ENCODE peak calls at places on chromosomes 6 and 20, in nine cellular contexts. Q is psoas muscle, V is NB4, K is cardiac fibroblast, A is breast epithelium, G is AG10803, U is left lung, M is tibial nerve, O is WERI-Rb-1. D is an unnamed sample.

GRCh38 chr6:19851273-19852089 is 14.3 kb downstream of the ID4 start:
- DNase-seq in Q (no peak), V (peak; percentile 43), K (peak; percentile 81), A (no peak), G (peak; percentile 78), U (no peak), M (peak; percentile 46), O (peak; percentile 80), D (peak; percentile 92)

GRCh38 chr6:44701637-44702101 is 314.2 kb downstream of the CDC5L start:
- DNase-seq in Q (no peak), V (no peak), K (peak; percentile 71), A (no peak), G (peak; percentile 89), U (no peak), M (no peak), O (no peak), D (no peak)

GRCh38 chr6:168408504-168409136 is 32.4 kb upstream of the SMOC2 start:
- DNase-seq in Q (no peak), V (no peak), K (no peak), A (no peak), G (no peak), U (no peak), M (no peak), O (no peak), D (no peak)

GRCh38 chr20:10798811-10799210 is 125.0 kb upstream of the JAG1 start:
- DNase-seq in Q (no peak), V (no peak), K (peak; percentile 23), A (no peak), G (peak; percentile 20), U (no peak), M (no peak), O (no peak), D (peak; percentile 12)

GRCh38 chr6:13217206-13217905 is 111.0 kb downstream of the TBC1D7 start:
- DNase-seq in Q (no peak), V (no peak), K (peak; percentile 21), A (no peak), G (peak; percentile 8), U (no peak), M (no peak), O (no peak), D (peak; percentile 43)

GRCh38 chr20:54255157-54255556 is 47.3 kb downstream of the PFDN4 start:
- DNase-seq in Q (no peak), V (no peak), K (peak; percentile 92), A (no peak), G (peak; percentile 42), U (no peak), M (no peak), O (no peak), D (peak; percentile 58)

GRCh38 chr6:167044696-167045095 is 45.5 kb downstream of the CEP43 start:
- DNase-seq in Q (no peak), V (no peak), K (peak; percentile 47), A (no peak), G (peak; percentile 5), U (no peak), M (no peak), O (peak; percentile 17), D (peak; percentile 40)

GRCh38 chr6:24323632-24324337 is 34.1 kb downstream of the DCDC2 start:
- DNase-seq in Q (no peak), V (no peak), K (peak; percentile 31), A (no peak), G (no peak), U (no peak), M (no peak), O (no peak), D (no peak)

GRCh38 chr6:12246900-12247299 is 43.3 kb upstream of the EDN1 start:
- DNase-seq in Q (no peak), V (no peak), K (no peak), A (no peak), G (no peak), U (no peak), M (no peak), O (no peak), D (no peak)

GRCh38 chr6:142746524-142746923 is 198.5 kb downstream of the HIVEP2 start:
- DNase-seq in Q (no peak), V (peak; percentile 60), K (peak; percentile 30), A (no peak), G (no peak), U (no peak), M (no peak), O (peak; percentile 49), D (peak; percentile 49)

GRCh38 chr6:351011-351866 is 40.3 kb upstream of the IRF4 start:
- DNase-seq in Q (no peak), V (no peak), K (no peak), A (no peak), G (no peak), U (no peak), M (no peak), O (no peak), D (no peak)

GRCh38 chr6:42295181-42295580 is 77.5 kb upstream of the MRPS10 start:
- DNase-seq in Q (no peak), V (peak; percentile 47), K (peak; percentile 37), A (no peak), G (no peak), U (no peak), M (no peak), O (no peak), D (no peak)

GRCh38 chr6:30006170-30007131 is 54.6 kb upstream of the POLR1H start:
- DNase-seq in Q (peak; percentile 41), V (no peak), K (no peak), A (peak; percentile 58), G (peak; percentile 5), U (peak; percentile 50), M (peak; percentile 23), O (no peak), D (peak; percentile 4)

GRCh38 chr6:32082951-32083350 is 26.2 kb downstream of the TNXB start:
- DNase-seq in Q (peak; percentile 79), V (no peak), K (peak; percentile 95), A (no peak), G (peak; percentile 97), U (no peak), M (peak; percentile 79), O (no peak), D (peak; percentile 77)

GRCh38 chr6:120966321-120966720 is 368.0 kb downstream of the TBC1D32 start:
- DNase-seq in Q (no peak), V (no peak), K (no peak), A (no peak), G (no peak), U (no peak), M (no peak), O (no peak), D (no peak)

GRCh38 chr20:36071848-36072247 is 82.7 kb upstream of the EPB41L1 start:
- DNase-seq in Q (no peak), V (no peak), K (no peak), A (no peak), G (no peak), U (no peak), M (no peak), O (no peak), D (no peak)

GRCh38 chr6:135922746-135923145 is 71.2 kb downstream of the PDE7B start:
- DNase-seq in Q (peak; percentile 22), V (no peak), K (peak; percentile 51), A (no peak), G (peak; percentile 91), U (no peak), M (no peak), O (no peak), D (peak; percentile 40)

GRCh38 chr6:152130441-152130840 is 323.0 kb downstream of the ESR1 start:
- DNase-seq in Q (no peak), V (no peak), K (peak; percentile 51), A (no peak), G (peak; percentile 25), U (no peak), M (no peak), O (no peak), D (no peak)

GRCh38 chr6:152136449-152136825 is 329.0 kb downstream of the ESR1 start:
- DNase-seq in Q (no peak), V (no peak), K (peak; percentile 19), A (peak; percentile 64), G (no peak), U (no peak), M (no peak), O (no peak), D (no peak)

DNA sequence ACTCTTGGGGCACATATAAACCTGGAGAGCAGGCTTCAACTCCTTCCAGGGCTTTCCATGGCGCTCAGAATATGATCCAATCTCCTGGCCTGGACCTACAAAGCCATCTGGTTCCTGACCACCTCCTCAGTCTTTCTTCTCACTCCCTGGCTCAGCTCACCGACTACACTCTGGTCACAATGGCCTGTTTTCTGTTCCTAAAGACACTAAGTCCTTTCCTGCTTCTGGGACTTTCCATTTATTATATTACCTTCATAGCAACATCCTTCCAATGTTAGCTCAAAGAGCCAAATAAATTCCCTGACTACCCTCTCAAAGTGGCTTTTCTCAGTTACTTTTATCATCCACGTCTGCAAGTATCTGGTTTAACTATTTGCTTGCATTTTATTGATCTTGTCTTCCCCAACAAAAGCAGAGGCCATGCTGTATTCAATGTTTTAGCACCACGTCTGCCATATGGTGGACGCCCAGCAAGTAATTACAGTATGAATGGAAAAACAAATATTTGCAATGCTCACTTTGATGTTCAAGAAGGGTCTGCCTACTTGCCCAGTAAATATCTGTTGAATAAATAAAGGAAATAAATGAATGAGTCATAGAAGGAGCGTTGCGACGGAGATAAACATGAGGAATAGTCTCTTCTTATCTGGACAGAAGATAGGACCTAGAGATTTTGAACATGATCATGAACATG is 328.4 kb downstream of the ESR1 start:
- DNase-seq in Q (no peak), V (no peak), K (no peak), A (no peak), G (no peak), U (no peak), M (no peak), O (no peak), D (no peak)
- H3K4me3 ChIP-seq in Q (no peak overlapping the region), V (no peak overlapping the region), K (no peak overlapping the region), A (no peak overlapping the region), G (no peak overlapping the region), U (no peak overlapping the region), M (no peak overlapping the region), O (no peak overlapping the region), D (no peak overlapping the region)

GRCh38 chr20:25481235-25481917 is 73.9 kb downstream of the GINS1 start:
- DNase-seq in Q (no peak), V (no peak), K (no peak), A (no peak), G (no peak), U (no peak), M (no peak), O (no peak), D (no peak)
- TF ChIP-seq CTCF in Q (no peak), V (no peak), K (peak; percentile 8), A (no peak), G (no peak), U (no peak), M (no peak), O (no peak), D (peak; percentile 40)

GRCh38 chr6:124960757-124961467 is 1.3 kb upstream of the RNF217 start:
- DNase-seq in Q (no peak), V (no peak), K (peak; percentile 33), A (no peak), G (peak; percentile 20), U (no peak), M (no peak), O (no peak), D (no peak)
- H3K4me3 ChIP-seq in Q (peak overlapping the region; percentile 85), V (no peak overlapping the region), K (peak overlapping the region; percentile 76), A (peak overlapping the region; percentile 73), G (peak overlapping the region; percentile 74), U (peak overlapping the region; percentile 87), M (peak overlapping the region; percentile 84), O (peak overlapping the region; percentile 89), D (peak overlapping the region; percentile 79)

GRCh38 chr20:25083773-25084615 is 2.1 kb upstream of the VSX1 start:
- DNase-seq in Q (no peak), V (no peak), K (no peak), A (no peak), G (no peak), U (no peak), M (no peak), O (peak; percentile 66), D (no peak)
- TF ChIP-seq CTCF in Q (no peak), V (no peak), K (no peak), A (no peak), G (peak; percentile 34), U (peak; percentile 15), M (no peak), O (peak; percentile 81), D (peak; percentile 55)

GRCh38 chr6:2729921-2730320 is 20.8 kb downstream of the MYLK4 start:
- DNase-seq in Q (no peak), V (no peak), K (no peak), A (no peak), G (no peak), U (no peak), M (no peak), O (no peak), D (no peak)
- H3K4me3 ChIP-seq in Q (no peak overlapping the region), V (no peak overlapping the region), K (no peak overlapping the region), A (no peak overlapping the region), G (no peak overlapping the region), U (no peak overlapping the region), M (no peak overlapping the region), O (no peak overlapping the region), D (no peak overlapping the region)

D was measured in choroid plexus epithelial cell.